ENCODE peak calls at places on chromosome 20, in eight cellular contexts. X is Caco-2, Z is tibial artery, T is left lung, E is MM.1S, V is PC-3, K is ovary, F is cardiac muscle cell. S is an unnamed sample. For H3K4me1, the result is how much of the 10 kb centered on the place peaks cover.

GRCh38 chr20:25046181-25046641 is 11.7 kb downstream of the ACSS1 start:
- DNase-seq in V (no peak), T (peak), K (peak), E (no peak), Z (peak), F (no peak), X (no peak), S (no peak)

GRCh38 chr20:9021699-9022098 is 47.2 kb upstream of the PLCB4 start:
- DNase-seq in F (no peak), K (no peak), E (no peak), T (no peak), Z (no peak), V (peak), X (no peak), S (no peak)

GRCh38 chr20:17808357-17808756 is 108.6 kb downstream of the BANF2 start:
- DNase-seq in T (peak), E (no peak), X (no peak), F (peak), Z (peak), K (peak), V (no peak), S (no peak)

GRCh38 chr20:57581202-57582028 is 20.5 kb downstream of the PCK1 start:
- DNase-seq in K (no peak), X (no peak), E (no peak), F (no peak), T (peak), V (no peak), Z (peak), S (no peak)

GRCh38 chr20:47008842-47009518 is 114.3 kb downstream of the EYA2 start:
- DNase-seq in E (peak), V (peak), Z (no peak), T (no peak), F (no peak), K (no peak), X (no peak), S (no peak)

GRCh38 chr20:9611921-9612320 is 97.5 kb downstream of the LAMP5 start:
- DNase-seq in V (no peak), K (no peak), F (no peak), Z (no peak), X (no peak), T (no peak), E (no peak), S (no peak)

GRCh38 chr20:266604-267562 is 9.4 kb downstream of the DEFB132 start:
- DNase-seq in T (peak), F (peak), Z (peak), K (peak), V (peak), E (peak), X (peak), S (peak)

GRCh38 chr20:11849270-11849920 is 68.3 kb upstream of the BTBD3 start:
- DNase-seq in X (no peak), K (no peak), T (no peak), Z (no peak), V (peak), F (peak), E (no peak), S (no peak)

GRCh38 chr20:58192065-58192464 is 36.4 kb downstream of the ANKRD60 start:
- DNase-seq in T (no peak), Z (no peak), V (no peak), X (no peak), K (no peak), F (no peak), E (no peak), S (no peak)

GRCh38 chr20:46028772-46029371 is at the start of gene SLC12A5:
- DNase-seq in V (no peak), F (no peak), Z (no peak), K (no peak), T (no peak), E (no peak), X (no peak), S (no peak)

GRCh38 chr20:15320941-15321340 is 983.5 kb upstream of the FLRT3 start:
- DNase-seq in F (no peak), E (no peak), T (no peak), V (peak), X (no peak), K (no peak), Z (no peak), S (no peak)

GRCh38 chr20:1171461-1172093 is 13.2 kb downstream of the TMEM74B start:
- DNase-seq in Z (no peak), F (peak), X (peak), E (peak), T (no peak), K (peak), V (peak), S (no peak)

GRCh38 chr20:63083831-63084562 is 77.2 kb upstream of the BHLHE23 start:
- DNase-seq in Z (peak), F (no peak), X (peak), T (peak), E (no peak), V (no peak), K (no peak), S (no peak)
- H3K4me3 ChIP-seq in Z (no peak), F (no peak), X (no peak), T (no peak), E (no peak), V (no peak), K (no peak), S (no peak)

GRCh38 chr20:50568549-50568942 is 58.4 kb downstream of the PTPN1 start:
- DNase-seq in T (no peak), F (no peak), Z (no peak), V (no peak), X (no peak), K (no peak), E (no peak), S (no peak)
- H3K4me1 ChIP-seq in T (half or more), F (under half), Z (under half), V (under half), X (under half), K (under half), E (under half), S (under half)

GRCh38 chr20:35737865-35738333 is 4.2 kb downstream of the RBM39 start:
- DNase-seq in X (no peak), Z (no peak), T (no peak), E (no peak), V (no peak), K (no peak), F (no peak), S (no peak)
- H3K4me3 ChIP-seq in X (no peak), Z (no peak), T (no peak), E (no peak), V (peak), K (no peak), F (no peak), S (peak)

GRCh38 chr20:44596010-44596409 is 13.6 kb downstream of the PKIG start:
- DNase-seq in T (no peak), X (peak), V (peak), E (no peak), K (no peak), Z (no peak), F (no peak), S (no peak)
- H3K4me1 ChIP-seq in T (half or more), X (under half), V (under half), E (under half), K (under half), Z (half or more), F (under half), S (half or more)

GRCh38 chr20:2752631-2753455 is 47.6 kb downstream of the CPXM1 start:
- DNase-seq in E (peak), V (peak), F (peak), T (no peak), X (peak), Z (no peak), K (peak), S (no peak)

GRCh38 chr20:2751868-2752630 is 48.4 kb downstream of the CPXM1 start:
- DNase-seq in T (no peak), Z (no peak), E (peak), V (peak), F (peak), K (peak), X (peak), S (no peak)

GRCh38 chr20:2750343-2751251 is 49.8 kb downstream of the CPXM1 start:
- DNase-seq in Z (no peak), V (peak), E (no peak), T (peak), K (peak), F (no peak), X (peak), S (no peak)

GRCh38 chr20:2749951-2750342 is 50.5 kb downstream of the CPXM1 start:
- DNase-seq in V (no peak), F (no peak), K (no peak), X (peak), Z (no peak), T (no peak), E (no peak), S (no peak)

GRCh38 chr20:2751347-2751867 is 49.0 kb downstream of the CPXM1 start:
- DNase-seq in K (no peak), Z (no peak), T (no peak), E (no peak), X (peak), F (no peak), V (peak), S (no peak)
- H3K4me3 ChIP-seq in K (peak), Z (peak), T (peak), E (peak), X (peak), F (no peak), V (peak), S (peak)

GRCh38 chr20:44969320-44969879 is 3.1 kb downstream of the STK4 start:
- DNase-seq in T (no peak), Z (no peak), K (no peak), E (peak), F (no peak), V (no peak), X (no peak), S (no peak)

GRCh38 chr20:44966030-44966961 is at the start of gene STK4:
- DNase-seq in X (peak), K (peak), E (peak), T (peak), V (peak), Z (peak), F (peak), S (peak)

GRCh38 chr20:44967207-44967807 is 995 bp downstream of the STK4 start:
- DNase-seq in Z (no peak), T (no peak), F (no peak), X (no peak), V (peak), E (peak), K (no peak), S (no peak)

GRCh38 chr20:44973053-44973452 is 6.7 kb downstream of the STK4 start:
- DNase-seq in V (peak), K (no peak), F (no peak), Z (no peak), T (no peak), E (no peak), X (no peak), S (no peak)

GRCh38 chr20:44970243-44970757 is 4.0 kb downstream of the STK4 start:
- DNase-seq in F (no peak), K (no peak), T (no peak), Z (no peak), E (peak), V (no peak), X (no peak), S (no peak)
- H3K4me1 ChIP-seq in F (under half), K (under half), T (half or more), Z (under half), E (under half), V (under half), X (under half), S (under half)

DNA sequence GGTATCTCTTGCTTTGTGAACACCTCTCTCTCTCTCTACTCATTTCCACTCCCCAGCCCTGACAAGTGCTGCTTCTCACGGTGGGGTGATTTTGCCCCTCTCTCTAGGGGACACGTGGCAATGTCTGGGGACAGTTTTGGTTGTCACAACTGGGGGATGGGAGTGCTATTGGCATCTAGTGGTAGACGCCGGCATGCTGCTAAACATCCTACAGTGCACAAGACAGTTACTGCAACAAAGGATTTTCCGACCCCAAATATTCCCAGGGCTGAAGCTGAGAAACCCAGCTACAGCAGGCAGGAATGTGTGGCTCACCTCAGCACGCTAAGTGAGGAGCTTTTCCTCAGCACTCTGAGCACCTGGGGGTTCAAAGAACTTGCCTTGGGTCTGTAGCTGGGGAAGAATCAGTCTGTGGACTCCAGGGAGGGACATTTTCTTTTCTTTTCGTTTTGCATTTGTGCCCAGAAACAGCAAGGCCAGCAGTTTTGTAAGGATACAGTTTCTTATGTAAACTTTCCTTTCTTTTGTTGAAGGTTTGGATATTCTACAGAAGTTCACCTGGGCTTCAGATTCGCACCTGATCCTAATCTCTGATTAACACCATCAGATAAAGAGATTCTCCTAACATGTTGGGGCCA is 246.9 kb upstream of the ZFP64 start:
- DNase-seq in Z (no peak), T (no peak), E (no peak), X (no peak), F (peak), K (no peak), V (no peak), S (no peak)
- H3K4me3 ChIP-seq in Z (no peak), T (no peak), E (no peak), X (no peak), F (no peak), K (no peak), V (no peak), S (no peak)

GRCh38 chr20:36856196-36856595 is 19.7 kb upstream of the TLDC2 start:
- DNase-seq in X (no peak), K (no peak), E (no peak), V (peak), F (no peak), T (no peak), Z (no peak), S (no peak)

GRCh38 chr20:36856691-36857635 is 19.0 kb upstream of the TLDC2 start:
- DNase-seq in T (no peak), X (no peak), Z (no peak), K (no peak), F (no peak), V (peak), E (no peak), S (no peak)

GRCh38 chr20:36855241-36855657 is 20.7 kb upstream of the TLDC2 start:
- DNase-seq in X (no peak), K (no peak), E (no peak), T (no peak), F (no peak), Z (no peak), V (no peak), S (no peak)

GRCh38 chr20:36852187-36852586 is 23.8 kb upstream of the TLDC2 start:
- DNase-seq in T (no peak), K (no peak), V (no peak), F (no peak), E (no peak), Z (peak), X (no peak), S (no peak)

GRCh38 chr20:36854343-36855240 is 21.3 kb upstream of the TLDC2 start:
- DNase-seq in V (no peak), F (no peak), X (no peak), Z (no peak), K (no peak), E (no peak), T (no peak), S (no peak)
- H3K4me1 ChIP-seq in V (under half), F (under half), X (under half), Z (half or more), K (under half), E (under half), T (half or more), S (half or more)